ENCODE peak calls at places on chromosome 16, in five cellular contexts. K is left ventricle myocardium inferior, I is breast epithelium, P is prostate gland, Y is IMR-90. J is an unnamed sample.

GRCh38 chr16:28904363-28904762 is 20.7 kb downstream of the RABEP2 start:
- DNase-seq in K (no peak), I (no peak), P (no peak), Y (no peak), J (no peak)

GRCh38 chr16:82639666-82640336 is 13.0 kb downstream of the CDH13 start:
- DNase-seq in K (peak; percentile 57), I (no peak), P (no peak), Y (peak; percentile 58), J (peak; percentile 4)

GRCh38 chr16:70496513-70496912 is 26.8 kb downstream of the COG4 start:
- DNase-seq in K (no peak), I (no peak), P (no peak), Y (no peak), J (no peak)

GRCh38 chr16:86406056-86406455 is 104.3 kb upstream of the FOXF1 start:
- DNase-seq in K (no peak), I (no peak), P (no peak), Y (peak; percentile 47), J (no peak)

GRCh38 chr16:28324235-28324886 is 32.0 kb downstream of the SBK1 start:
- DNase-seq in K (no peak), I (no peak), P (peak; percentile 20), Y (no peak), J (no peak)

GRCh38 chr16:8971416-8971815 is 7.7 kb upstream of the USP7 start:
- DNase-seq in K (no peak), I (no peak), P (no peak), Y (no peak), J (no peak)

GRCh38 chr16:14322186-14322585 is 251.1 kb downstream of the MRTFB start:
- DNase-seq in K (no peak), I (no peak), P (no peak), Y (no peak), J (no peak)

GRCh38 chr16:12917246-12917645 is 15.8 kb downstream of the SHISA9 start:
- DNase-seq in K (no peak), I (no peak), P (no peak), Y (no peak), J (peak; percentile 43)

GRCh38 chr16:83187404-83187803 is 560.6 kb downstream of the CDH13 start:
- DNase-seq in K (no peak), I (no peak), P (no peak), Y (peak; percentile 89), J (no peak)

GRCh38 chr16:54928421-54929089 is 2.1 kb upstream of the IRX5 start:
- DNase-seq in K (peak; percentile 76), I (peak; percentile 92), P (peak; percentile 78), Y (no peak), J (peak; percentile 50)

GRCh38 chr16:397736-398332 is 835 bp downstream of the NME4 start:
- DNase-seq in K (peak; percentile 74), I (peak; percentile 66), P (peak; percentile 82), Y (peak; percentile 61), J (no peak)

GRCh38 chr16:69166221-69166833 is 20.6 kb upstream of the SNTB2 start:
- DNase-seq in K (no peak), I (no peak), P (no peak), Y (peak; percentile 82), J (no peak)

GRCh38 chr16:57194512-57194911 is 8.4 kb downstream of the RSPRY1 start:
- DNase-seq in K (no peak), I (no peak), P (peak; percentile 16), Y (peak; percentile 94), J (peak; percentile 25)

DNA sequence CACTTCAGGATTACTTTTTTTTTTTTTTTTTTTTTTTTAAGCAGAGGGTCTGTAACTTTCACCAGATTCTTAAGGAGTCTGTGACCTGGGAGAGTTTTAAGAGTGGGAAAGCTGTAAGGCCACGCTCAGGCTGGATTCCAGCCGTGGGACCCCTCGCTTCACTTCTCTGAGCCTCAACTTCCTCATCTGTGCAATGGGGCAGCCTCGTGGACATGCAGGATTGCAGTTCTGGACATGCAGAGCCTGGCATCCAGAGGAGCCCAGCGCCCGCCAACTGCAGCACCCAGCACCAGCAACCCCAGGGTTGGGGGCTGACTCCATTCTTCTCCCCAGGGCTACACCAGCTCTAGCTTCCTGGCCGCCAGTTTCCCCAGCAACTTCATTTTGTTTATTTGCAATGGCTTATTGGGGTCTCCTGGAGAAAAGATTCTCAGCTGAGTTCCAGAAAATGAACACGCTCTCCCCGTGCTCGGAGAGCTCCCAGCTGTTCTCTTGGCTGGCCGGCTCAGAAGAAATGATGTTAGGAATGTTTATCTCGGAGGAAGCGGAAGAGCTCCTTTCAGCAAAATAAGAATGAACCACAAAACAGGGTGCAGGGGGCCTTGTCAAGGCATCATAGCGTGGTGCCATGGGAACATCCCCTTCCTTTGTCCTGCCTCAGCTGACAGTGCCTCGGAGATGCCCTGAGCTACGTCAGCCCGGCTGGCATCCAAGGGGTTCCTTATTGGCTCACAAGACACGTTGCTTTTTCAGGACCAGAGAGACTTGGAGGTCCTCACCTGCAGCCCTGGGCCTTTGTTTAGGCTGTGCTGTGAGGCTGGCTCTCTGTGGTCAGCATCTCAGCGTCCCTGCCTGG is 22.9 kb upstream of the ZCCHC14 start:
- DNase-seq in K (no peak), I (no peak), P (no peak), Y (no peak), J (no peak)
- H3K27ac ChIP-seq in K (peak overlapping the region; percentile 87), I (no peak overlapping the region), P (no peak overlapping the region), Y (peak overlapping the region; percentile 28), J (no peak overlapping the region)

GRCh38 chr16:89365044-89365467 is 125.3 kb downstream of the ANKRD11 start:
- DNase-seq in K (no peak), I (no peak), P (no peak), Y (peak; percentile 95), J (no peak)
- H3K4me1 ChIP-seq in K (peaks cover 90% of the 10 kb centered on the region), I (peaks cover 4% of the 10 kb centered on the region), P (peaks cover 20% of the 10 kb centered on the region), Y (peaks cover 46% of the 10 kb centered on the region), J (peaks cover 34% of the 10 kb centered on the region)

DNA sequence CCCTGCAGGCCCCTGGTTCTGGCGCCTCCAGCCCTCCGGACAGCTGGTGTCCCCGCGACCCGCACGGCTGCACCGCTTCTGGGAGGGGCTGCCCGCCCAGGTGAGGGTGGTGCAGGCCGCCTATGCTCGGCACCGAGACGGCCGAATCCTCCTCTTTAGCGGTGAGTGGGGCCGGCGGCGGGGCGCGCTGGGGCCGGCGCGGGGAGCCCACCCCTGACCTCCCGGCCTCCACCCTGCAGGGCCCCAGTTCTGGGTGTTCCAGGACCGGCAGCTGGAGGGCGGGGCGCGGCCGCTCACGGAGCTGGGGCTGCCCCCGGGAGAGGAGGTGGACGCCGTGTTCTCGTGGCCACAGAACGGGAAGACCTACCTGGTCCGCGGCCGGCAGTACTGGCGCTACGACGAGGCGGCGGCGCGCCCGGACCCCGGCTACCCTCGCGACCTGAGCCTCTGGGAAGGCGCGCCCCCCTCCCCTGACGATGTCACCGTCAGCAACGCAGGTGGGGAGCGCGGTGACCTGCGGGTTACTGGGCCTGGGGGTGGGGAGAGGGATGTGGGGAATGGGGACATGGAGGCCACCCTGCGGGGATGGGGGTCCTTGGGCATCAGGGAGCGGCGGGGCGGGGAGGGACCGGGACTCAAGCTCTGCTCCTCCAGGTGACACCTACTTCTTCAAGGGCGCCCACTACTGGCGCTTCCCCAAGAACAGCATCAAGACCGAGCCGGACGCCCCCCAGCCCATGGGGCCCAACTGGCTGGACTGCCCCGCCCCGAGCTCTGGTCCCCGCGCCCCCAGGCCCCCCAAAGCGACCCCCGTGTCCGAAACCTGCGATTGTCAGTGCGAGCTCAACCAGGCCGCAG is 7.0 kb upstream of the IL32 start:
- DNase-seq in K (peak; percentile 44), I (peak; percentile 51), P (peak; percentile 47), Y (no peak), J (peak; percentile 45)
- TF ChIP-seq CTCF in K (no peak), I (no peak), P (no peak), Y (no peak), J (no peak)

GRCh38 chr16:1606774-1607173 is 5.1 kb downstream of the IFT140 start:
- DNase-seq in K (no peak), I (no peak), P (no peak), Y (no peak), J (no peak)

GRCh38 chr16:1601489-1601888 is 10.4 kb downstream of the IFT140 start:
- DNase-seq in K (no peak), I (no peak), P (no peak), Y (no peak), J (no peak)

GRCh38 chr16:1601031-1601430 is 10.8 kb downstream of the IFT140 start:
- DNase-seq in K (no peak), I (no peak), P (no peak), Y (no peak), J (no peak)

GRCh38 chr16:1597154-1597553 is 14.7 kb downstream of the IFT140 start:
- DNase-seq in K (no peak), I (no peak), P (no peak), Y (no peak), J (no peak)

DNA sequence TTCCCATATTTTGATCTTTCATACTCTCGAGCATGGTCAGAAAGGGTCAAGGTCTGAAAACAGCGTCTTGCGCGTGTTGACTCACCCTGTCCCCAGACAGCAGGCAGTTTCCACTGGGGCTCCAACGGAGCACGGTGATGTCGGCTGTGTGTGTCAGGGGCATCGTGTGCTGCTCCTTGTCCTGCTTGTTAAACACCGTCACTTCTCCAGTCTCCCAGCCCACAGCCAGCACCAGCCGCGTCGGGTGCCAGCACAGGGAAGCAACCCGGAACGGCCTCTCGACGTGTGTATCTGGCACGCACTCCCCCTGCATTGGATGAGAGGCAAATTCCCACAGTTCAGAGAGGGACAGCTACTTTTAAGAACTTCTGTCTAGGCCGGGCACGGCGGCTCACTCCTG is 9.6 kb downstream of the IFT140 start:
- DNase-seq in K (no peak), I (no peak), P (no peak), Y (no peak), J (no peak)
- H3K27ac ChIP-seq in K (no peak overlapping the region), I (no peak overlapping the region), P (no peak overlapping the region), Y (no peak overlapping the region), J (no peak overlapping the region)

GRCh38 chr16:2499454-2499853 is 14.3 kb upstream of the ATP6V0C start:
- DNase-seq in K (no peak), I (no peak), P (no peak), Y (no peak), J (no peak)

GRCh38 chr16:2500937-2501750 is 12.6 kb upstream of the ATP6V0C start:
- DNase-seq in K (peak; percentile 87), I (peak; percentile 69), P (peak; percentile 75), Y (peak; percentile 69), J (peak; percentile 85)

GRCh38 chr16:2498531-2499253 is 15.1 kb upstream of the ATP6V0C start:
- DNase-seq in K (peak; percentile 63), I (peak; percentile 97), P (peak; percentile 85), Y (no peak), J (peak; percentile 80)

GRCh38 chr16:2500634-2500936 is 13.2 kb upstream of the ATP6V0C start:
- DNase-seq in K (no peak), I (no peak), P (no peak), Y (no peak), J (no peak)

GRCh38 chr16:2499890-2500633 is 13.7 kb upstream of the ATP6V0C start:
- DNase-seq in K (no peak), I (no peak), P (no peak), Y (no peak), J (no peak)
- H3K4me1 ChIP-seq in K (peaks cover 67% of the 10 kb centered on the region), I (peaks cover 16% of the 10 kb centered on the region), P (peaks cover 13% of the 10 kb centered on the region), Y (peaks cover 9% of the 10 kb centered on the region), J (peaks cover 5% of the 10 kb centered on the region)

GRCh38 chr16:11437069-11437468 is 91.8 kb downstream of the RMI2 start:
- DNase-seq in K (no peak), I (no peak), P (no peak), Y (no peak), J (no peak)

GRCh38 chr16:11439790-11440656 is 94.8 kb downstream of the RMI2 start:
- DNase-seq in K (no peak), I (no peak), P (no peak), Y (no peak), J (no peak)

GRCh38 chr16:11435576-11435975 is 90.3 kb downstream of the RMI2 start:
- DNase-seq in K (no peak), I (no peak), P (no peak), Y (no peak), J (no peak)

GRCh38 chr16:11440657-11441012 is 95.4 kb downstream of the RMI2 start:
- DNase-seq in K (no peak), I (no peak), P (no peak), Y (no peak), J (no peak)

GRCh38 chr16:11439216-11439615 is 94.0 kb downstream of the RMI2 start:
- DNase-seq in K (no peak), I (no peak), P (no peak), Y (no peak), J (no peak)
- TF ChIP-seq CTCF in K (no peak), I (no peak), P (no peak), Y (no peak), J (no peak)